ENCODE peak calls at places on chromosomes 11 and 22, in ten cellular contexts. B is OCI-LY7; J is CD4-positive, alpha-beta T cell; R is retina; I is cardiac muscle cell; M is progenitor cell of endocrine pancreas; T is adipocyte; C is mesenteric fat pad; S is activated naive CD8-positive, alpha-beta T cell treated with anti-CD3 and anti-CD28 coated beads, Interleukin-2, amount 50 U/mL, for 24 hours; Y is glutamatergic neuron. F is an unnamed sample.

GRCh38 chr22:19876941-19877625 is 22.4 kb upstream of the GNB1L start:
- DNase-seq in B (no peak), J (no peak), R (no peak), I (no peak), M (no peak), T (no peak), C (no peak), S (no peak), Y (peak), F (no peak)

GRCh38 chr11:19660076-19660475 is 52.6 kb upstream of the NAV2 start:
- DNase-seq in B (no peak), J (peak), R (no peak), I (no peak), M (no peak), T (no peak), C (no peak), S (peak), Y (no peak), F (peak)

GRCh38 chr22:49308300-49308699 is 519.4 kb downstream of the BRD1 start:
- DNase-seq in B (no peak), J (no peak), R (no peak), I (no peak), M (no peak), T (no peak), C (peak), S (no peak), Y (no peak), F (no peak)

GRCh38 chr11:126407682-126408288 is 52.3 kb downstream of the ST3GAL4 start:
- DNase-seq in B (no peak), J (no peak), R (no peak), I (no peak), M (no peak), T (no peak), C (no peak), S (no peak), Y (no peak), F (no peak)

GRCh38 chr11:133935551-133935910 is 21.2 kb downstream of the IGSF9B start:
- DNase-seq in B (no peak), J (no peak), R (no peak), I (no peak), M (no peak), T (no peak), C (no peak), S (no peak), Y (no peak), F (no peak)

GRCh38 chr22:45971389-45972028 is 5.5 kb downstream of the WNT7B start:
- DNase-seq in B (no peak), J (no peak), R (peak), I (no peak), M (no peak), T (peak), C (no peak), S (no peak), Y (no peak), F (no peak)

GRCh38 chr11:60854847-60855725 is 664 bp downstream of the PTGDR2 start:
- DNase-seq in B (no peak), J (no peak), R (no peak), I (no peak), M (no peak), T (no peak), C (no peak), S (no peak), Y (no peak), F (no peak)

GRCh38 chr11:63918576-63919171 is 1.7 kb upstream of the RCOR2 start:
- DNase-seq in B (no peak), J (no peak), R (peak), I (peak), M (no peak), T (no peak), C (no peak), S (no peak), Y (peak), F (no peak)

GRCh38 chr11:129960216-129961214 is 42.1 kb downstream of the PRDM10 start:
- DNase-seq in B (peak), J (no peak), R (no peak), I (peak), M (no peak), T (peak), C (no peak), S (peak), Y (no peak), F (peak)

GRCh38 chr11:27616711-27617110 is 83.5 kb downstream of the BDNF start:
- DNase-seq in B (no peak), J (no peak), R (no peak), I (no peak), M (no peak), T (no peak), C (no peak), S (no peak), Y (no peak), F (no peak)

GRCh38 chr22:29691636-29692326 is 28.0 kb upstream of the CABP7 start:
- DNase-seq in B (no peak), J (no peak), R (no peak), I (no peak), M (no peak), T (no peak), C (no peak), S (no peak), Y (no peak), F (no peak)

GRCh38 chr22:39205344-39206021 is 39.3 kb downstream of the PDGFB start:
- DNase-seq in B (no peak), J (peak), R (no peak), I (peak), M (no peak), T (peak), C (no peak), S (peak), Y (no peak), F (peak)

GRCh38 chr22:44047891-44048301 is 23.8 kb downstream of the PARVB start:
- DNase-seq in B (no peak), J (no peak), R (no peak), I (no peak), M (no peak), T (no peak), C (no peak), S (no peak), Y (no peak), F (no peak)

GRCh38 chr11:47991894-47992293 is 11.5 kb downstream of the PTPRJ start:
- DNase-seq in B (no peak), J (no peak), R (no peak), I (no peak), M (no peak), T (no peak), C (no peak), S (no peak), Y (no peak), F (no peak)

GRCh38 chr11:118789501-118790356 is 1.2 kb downstream of the DDX6 start:
- DNase-seq in B (peak), J (peak), R (no peak), I (peak), M (no peak), T (peak), C (no peak), S (no peak), Y (no peak), F (peak)

GRCh38 chr11:92383430-92383829 is 158.8 kb downstream of the FAT3 start:
- DNase-seq in B (no peak), J (no peak), R (no peak), I (peak), M (no peak), T (peak), C (no peak), S (no peak), Y (peak), F (peak)

GRCh38 chr22:31399211-31400022 is at the start of gene DRG1:
- DNase-seq in B (peak), J (peak), R (peak), I (peak), M (peak), T (peak), C (peak), S (peak), Y (peak), F (peak)

GRCh38 chr11:72719144-72719543 is 33.1 kb downstream of the ARAP1 start:
- DNase-seq in B (no peak), J (no peak), R (no peak), I (peak), M (no peak), T (no peak), C (no peak), S (no peak), Y (no peak), F (no peak)

GRCh38 chr11:85772700-85773099 is 38.2 kb downstream of the SYTL2 start:
- DNase-seq in B (no peak), J (no peak), R (no peak), I (peak), M (no peak), T (peak), C (no peak), S (no peak), Y (no peak), F (no peak)

GRCh38 chr11:108647701-108648527 is 17.0 kb upstream of the DDX10 start:
- DNase-seq in B (peak), J (peak), R (peak), I (peak), M (peak), T (peak), C (no peak), S (peak), Y (peak), F (peak)

GRCh38 chr22:36417281-36417686 is 29.5 kb upstream of the MYH9 start:
- DNase-seq in B (peak), J (no peak), R (no peak), I (no peak), M (no peak), T (no peak), C (no peak), S (no peak), Y (no peak), F (peak)

GRCh38 chr22:40385041-40385782 is 14.8 kb downstream of the SGSM3 start:
- DNase-seq in B (peak), J (no peak), R (no peak), I (no peak), M (no peak), T (no peak), C (no peak), S (no peak), Y (no peak), F (no peak)

GRCh38 chr22:31944700-31945477 is 554 bp downstream of the YWHAH start:
- DNase-seq in B (peak), J (peak), R (peak), I (peak), M (no peak), T (peak), C (peak), S (peak), Y (peak), F (peak)

GRCh38 chr11:45280449-45280848 is 5.7 kb downstream of the SYT13 start:
- DNase-seq in B (no peak), J (no peak), R (no peak), I (no peak), M (no peak), T (no peak), C (peak), S (no peak), Y (no peak), F (no peak)

F was measured in MCF 10A.